ENCODE peak calls at places on chromosomes 6 and 20, in eight cellular contexts. A, G, D, V, N, R, J and T are unnamed samples.

GRCh38 chr6:134438825-134439224 is 120.9 kb upstream of the SGK1 start:
- DNase-seq in A (no peak), G (no peak), D (no peak), V (no peak), N (no peak), R (no peak), J (no peak), T (no peak)

GRCh38 chr6:54981647-54982046 is 135.1 kb downstream of the FAM83B start:
- DNase-seq in A (no peak), G (no peak), D (no peak), V (no peak), N (no peak), R (no peak), J (no peak), T (no peak)

GRCh38 chr20:16803965-16804792 is 56.0 kb downstream of the OTOR start:
- DNase-seq in A (peak; percentile 38), G (peak; percentile 88), D (peak; percentile 68), V (peak; percentile 45), N (peak; percentile 39), R (no peak), J (peak; percentile 75), T (peak; percentile 17)

GRCh38 chr6:140979642-140980091 is 1153.1 kb upstream of the GJE1 start:
- DNase-seq in A (no peak), G (no peak), D (peak; percentile 29), V (peak; percentile 51), N (peak; percentile 7), R (peak; percentile 32), J (peak; percentile 70), T (no peak)

GRCh38 chr6:17115251-17116089 is 13.6 kb downstream of the STMND1 start:
- DNase-seq in A (no peak), G (no peak), D (peak; percentile 43), V (no peak), N (no peak), R (peak; percentile 18), J (peak; percentile 29), T (no peak)

GRCh38 chr6:2754396-2754795 is 3.7 kb upstream of the MYLK4 start:
- DNase-seq in A (no peak), G (no peak), D (no peak), V (no peak), N (no peak), R (no peak), J (no peak), T (no peak)

GRCh38 chr6:72316675-72317380 is 305.0 kb upstream of the KCNQ5 start:
- DNase-seq in A (no peak), G (no peak), D (no peak), V (no peak), N (no peak), R (no peak), J (no peak), T (no peak)

GRCh38 chr20:36754656-36755222 is 8.8 kb upstream of the NDRG3 start:
- DNase-seq in A (peak; percentile 54), G (peak; percentile 60), D (peak; percentile 73), V (peak; percentile 51), N (no peak), R (peak; percentile 57), J (peak; percentile 71), T (no peak)

GRCh38 chr6:1858865-1859264 is 249.2 kb downstream of the FOXC1 start:
- DNase-seq in A (no peak), G (no peak), D (no peak), V (no peak), N (no peak), R (no peak), J (no peak), T (no peak)

GRCh38 chr20:24830649-24831048 is 118.4 kb upstream of the CST7 start:
- DNase-seq in A (no peak), G (no peak), D (no peak), V (no peak), N (no peak), R (no peak), J (no peak), T (no peak)

GRCh38 chr6:144278659-144279314 is 6.3 kb upstream of the UTRN start:
- DNase-seq in A (no peak), G (no peak), D (no peak), V (no peak), N (no peak), R (no peak), J (no peak), T (no peak)

GRCh38 chr6:142566628-142567396 is 265.0 kb downstream of the ADGRG6 start:
- DNase-seq in A (peak; percentile 38), G (peak; percentile 92), D (peak; percentile 63), V (peak; percentile 32), N (no peak), R (no peak), J (peak; percentile 80), T (no peak)

GRCh38 chr6:136037885-136038460 is 186.5 kb downstream of the PDE7B start:
- DNase-seq in A (no peak), G (no peak), D (no peak), V (peak; percentile 24), N (no peak), R (peak; percentile 41), J (peak; percentile 36), T (peak; percentile 55)

GRCh38 chr6:111987295-111987694 is 66.6 kb upstream of the CCN6 start:
- DNase-seq in A (no peak), G (no peak), D (no peak), V (no peak), N (no peak), R (no peak), J (no peak), T (no peak)

GRCh38 chr6:112560651-112561050 is 213.5 kb downstream of the RFPL4B start:
- DNase-seq in A (no peak), G (no peak), D (no peak), V (no peak), N (no peak), R (no peak), J (no peak), T (no peak)

DNA sequence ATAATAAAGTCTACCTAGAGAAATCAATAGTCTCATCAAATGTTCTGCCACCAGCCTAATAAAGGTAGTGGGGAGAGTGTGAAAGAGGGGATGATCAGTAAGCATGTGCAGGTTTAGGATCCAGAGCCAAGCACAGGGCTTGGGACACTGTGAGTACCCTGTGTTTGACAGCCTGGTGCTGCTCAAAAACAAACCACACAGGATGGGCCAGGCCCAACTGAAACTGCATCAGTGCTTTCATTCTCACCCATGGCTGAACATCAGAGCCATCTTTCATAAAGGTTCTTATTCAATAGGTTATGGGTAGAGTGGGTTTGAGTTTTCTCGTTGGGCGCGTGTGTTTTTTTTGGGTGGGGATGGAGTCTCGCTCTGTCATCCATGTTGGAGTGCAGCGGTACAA is 87.3 kb upstream of the NHSL1 start:
- DNase-seq in A (no peak), G (no peak), D (no peak), V (no peak), N (no peak), R (no peak), J (no peak), T (no peak)
- H3K4me3 ChIP-seq in A (no peak overlapping the region), G (no peak overlapping the region), D (no peak overlapping the region), V (no peak overlapping the region), N (no peak overlapping the region), R (no peak overlapping the region), J (no peak overlapping the region), T (no peak overlapping the region)

DNA sequence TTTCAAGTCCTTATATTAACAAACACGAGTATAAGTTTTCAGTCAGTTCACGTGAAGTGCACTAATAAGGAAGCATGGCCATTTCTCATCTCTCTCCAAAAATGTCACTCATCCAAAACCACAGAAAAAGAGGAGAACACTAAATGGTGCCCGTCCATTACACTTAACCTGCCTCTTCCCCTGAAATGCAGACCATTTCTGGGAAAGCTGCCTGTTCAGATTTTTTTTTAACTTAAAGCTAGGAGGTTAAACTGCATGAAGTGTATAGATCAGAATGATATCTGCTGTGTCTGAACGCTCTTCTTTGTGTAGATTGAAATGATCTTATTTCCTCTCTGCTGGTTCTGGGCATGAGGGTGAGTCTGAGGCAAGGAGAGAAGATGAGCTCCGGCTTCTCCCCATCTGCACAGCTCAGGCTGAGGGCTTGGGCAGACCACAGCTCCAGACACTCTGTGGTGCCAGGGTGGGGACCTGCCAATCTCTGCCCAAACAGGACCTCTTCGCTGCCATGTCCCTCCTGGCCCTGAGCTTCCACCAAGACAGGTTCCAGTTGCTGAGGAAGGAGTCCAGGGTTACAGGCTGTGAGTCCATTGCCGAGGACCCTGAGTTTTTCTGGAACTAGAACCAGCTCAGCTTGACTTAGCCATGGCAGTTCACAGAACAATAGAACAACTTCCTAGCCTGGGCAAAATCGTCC is 90.7 kb downstream of the TCP11 start:
- DNase-seq in A (no peak), G (no peak), D (no peak), V (no peak), N (no peak), R (no peak), J (no peak), T (no peak)
- H3K27ac ChIP-seq in A (peak overlapping the region; percentile 91), G (no peak overlapping the region), D (peak overlapping the region; percentile 96), V (peak overlapping the region; percentile 85), N (peak overlapping the region; percentile 76), R (no peak overlapping the region), J (peak overlapping the region; percentile 13), T (peak overlapping the region; percentile 92)

GRCh38 chr6:123380257-123380656 is 256.5 kb downstream of the TRDN start:
- DNase-seq in A (no peak), G (no peak), D (no peak), V (no peak), N (no peak), R (no peak), J (peak; percentile 23), T (no peak)
- TF ChIP-seq CTCF in A (no peak), G (peak; percentile 45), D (no peak), V (no peak), N (peak; percentile 15), R (no peak), J (no peak), T (peak; percentile 51)

DNA sequence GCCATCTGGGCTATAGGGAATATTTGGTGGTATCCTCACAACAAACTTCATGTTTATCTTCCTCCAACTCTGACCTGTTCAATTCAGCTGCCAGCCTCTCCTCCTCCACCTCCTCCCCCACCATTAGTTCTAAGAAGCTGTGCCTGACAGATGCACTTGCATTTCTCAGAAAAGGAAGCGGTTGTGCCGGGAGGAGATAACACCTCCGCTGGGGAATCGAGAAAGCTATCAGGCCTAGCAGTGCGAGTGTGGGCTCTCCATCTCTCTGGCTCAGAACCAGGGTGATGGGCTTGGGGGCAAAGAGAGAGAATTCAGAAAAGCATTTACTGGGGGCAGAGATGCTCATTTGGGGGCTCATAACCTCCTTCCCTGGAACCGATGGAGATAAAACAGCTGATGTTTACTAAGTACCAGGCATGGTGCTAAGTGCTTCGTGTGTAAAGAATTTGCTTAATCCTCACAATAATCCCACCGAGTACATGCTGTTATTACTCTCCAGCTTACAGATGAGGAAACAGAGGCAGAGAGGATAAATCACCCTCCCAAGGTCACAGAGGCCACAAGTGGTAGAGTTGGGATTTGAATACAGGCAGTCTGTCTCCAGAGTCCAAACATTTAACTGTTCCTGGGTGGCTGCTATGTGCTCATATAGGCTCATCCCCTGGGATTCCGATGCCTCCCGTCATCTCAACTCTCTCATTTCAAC is 38.3 kb downstream of the COX4I2 start:
- DNase-seq in A (no peak), G (no peak), D (peak; percentile 46), V (peak; percentile 46), N (no peak), R (no peak), J (peak; percentile 69), T (no peak)
- H3K4me3 ChIP-seq in A (no peak overlapping the region), G (no peak overlapping the region), D (no peak overlapping the region), V (peak overlapping the region; percentile 23), N (peak overlapping the region; percentile 17), R (no peak overlapping the region), J (no peak overlapping the region), T (peak overlapping the region; percentile 40)